ENCODE peak calls at places on chromosomes 7 and 10, in six cellular contexts. J, Y, S, X, Z and W are unnamed samples.

GRCh38 chr10:100847440-100847839 is 65.3 kb upstream of the SLF2 start:
- DNase-seq in Y (peak), Z (no peak), S (peak), J (peak), X (no peak), W (no peak)

GRCh38 chr10:34995925-34996324 is 94.2 kb downstream of the CUL2 start:
- DNase-seq in Z (no peak), Y (no peak), S (no peak), J (no peak), X (no peak), W (no peak)

GRCh38 chr7:131061818-131062217 is 265.9 kb upstream of the MKLN1 start:
- DNase-seq in Y (no peak), S (no peak), X (no peak), J (no peak), Z (no peak), W (no peak)

GRCh38 chr7:133950856-133951255 is 176.3 kb upstream of the LRGUK start:
- DNase-seq in Y (no peak), X (no peak), Z (no peak), S (no peak), J (no peak), W (no peak)

GRCh38 chr10:90020506-90020905 is 319.1 kb downstream of the KIF20B start:
- DNase-seq in J (no peak), S (no peak), X (no peak), Y (no peak), Z (no peak), W (no peak)

GRCh38 chr10:25867321-25867720 is 66.7 kb upstream of the MYO3A start:
- DNase-seq in J (no peak), Y (peak), X (no peak), S (no peak), Z (no peak), W (no peak)

GRCh38 chr7:141335164-141335563 is 216.0 kb upstream of the AGK start:
- DNase-seq in S (no peak), Z (no peak), Y (no peak), J (no peak), X (no peak), W (no peak)

GRCh38 chr7:69871886-69872592 is 273.8 kb downstream of the AUTS2 start:
- DNase-seq in Z (no peak), X (no peak), Y (peak), J (no peak), S (no peak), W (no peak)

GRCh38 chr10:129039406-129040345 is 427.4 kb upstream of the MGMT start:
- DNase-seq in X (no peak), Y (no peak), S (no peak), J (no peak), Z (no peak), W (no peak)

GRCh38 chr7:140317597-140317996 is 80.7 kb downstream of the SLC37A3 start:
- DNase-seq in Z (no peak), Y (no peak), S (no peak), J (no peak), X (no peak), W (no peak)

GRCh38 chr10:130053561-130053960 is 57.1 kb downstream of the C10orf143 start:
- DNase-seq in Y (no peak), Z (no peak), X (no peak), S (no peak), J (no peak), W (no peak)